ENCODE peak calls at places on chromosomes 2 and 18, in five cellular contexts. R is HCT116; S is CD8-positive, alpha-beta memory T cell; X is left lung; G is right cardiac atrium. D is an unnamed sample.

GRCh38 chr2:17427401-17427800 is 90.8 kb downstream of the RAD51AP2 start:
- DNase-seq in R (no peak), S (no peak), X (no peak), G (no peak), D (no peak)

GRCh38 chr2:168438553-168438952 is 17.5 kb upstream of the CERS6 start:
- DNase-seq in R (no peak), S (no peak), X (no peak), G (no peak), D (no peak)

GRCh38 chr2:158529379-158530110 is 72.8 kb downstream of the PKP4 start:
- DNase-seq in R (no peak), S (no peak), X (no peak), G (no peak), D (no peak)

GRCh38 chr2:200040251-200040650 is 84.9 kb downstream of the MAIP1 start:
- DNase-seq in R (no peak), S (no peak), X (no peak), G (no peak), D (no peak)

GRCh38 chr2:33660416-33661118 is 61.5 kb upstream of the FAM98A start:
- DNase-seq in R (no peak), S (no peak), X (no peak), G (no peak), D (no peak)

GRCh38 chr2:175684466-175684865 is 317.6 kb downstream of the LNPK start:
- DNase-seq in R (no peak), S (no peak), X (no peak), G (no peak), D (no peak)

GRCh38 chr18:13302611-13303267 is 84.2 kb downstream of the LDLRAD4 start:
- DNase-seq in R (no peak), S (no peak), X (no peak), G (no peak), D (no peak)

GRCh38 chr2:231930601-231931281 is 4.5 kb upstream of the NPPC start:
- DNase-seq in R (no peak), S (no peak), X (no peak), G (peak), D (no peak)

GRCh38 chr2:96105994-96106393 is 10.4 kb downstream of the ADRA2B start:
- DNase-seq in R (no peak), S (no peak), X (no peak), G (no peak), D (no peak)

GRCh38 chr2:106160786-106161261 is 33.3 kb downstream of the UXS1 start:
- DNase-seq in R (no peak), S (peak), X (no peak), G (no peak), D (no peak)

GRCh38 chr2:28439763-28440162 is 47.1 kb downstream of the FOSL2 start:
- DNase-seq in R (no peak), S (no peak), X (no peak), G (peak), D (no peak)

GRCh38 chr2:99638791-99639190 is 149.0 kb upstream of the REV1 start:
- DNase-seq in R (no peak), S (no peak), X (no peak), G (no peak), D (no peak)

GRCh38 chr2:50396301-50396637 is 635.7 kb downstream of the NRXN1 start:
- DNase-seq in R (no peak), S (no peak), X (no peak), G (no peak), D (no peak)

GRCh38 chr2:27203741-27204140 is 8.1 kb upstream of the ATRAID start:
- DNase-seq in R (no peak), S (no peak), X (no peak), G (no peak), D (no peak)

GRCh38 chr2:57497489-57498096 is 549.0 kb upstream of the VRK2 start:
- DNase-seq in R (peak), S (no peak), X (no peak), G (peak), D (no peak)

GRCh38 chr2:45729753-45730512 is 78.5 kb downstream of the PRKCE start:
- DNase-seq in R (peak), S (no peak), X (no peak), G (no peak), D (no peak)

GRCh38 chr2:25617948-25618646 is 55.3 kb downstream of the DTNB start:
- DNase-seq in R (no peak), S (no peak), X (no peak), G (no peak), D (peak)

GRCh38 chr2:121532347-121532766 is 1.7 kb downstream of the RNU4ATAC start:
- DNase-seq in R (no peak), S (no peak), X (no peak), G (no peak), D (no peak)

GRCh38 chr2:197145471-197146056 is 165.0 kb downstream of the ANKRD44 start:
- DNase-seq in R (no peak), S (peak), X (no peak), G (no peak), D (no peak)

GRCh38 chr2:38932586-38932985 is 42.9 kb downstream of the ARHGEF33 start:
- DNase-seq in R (no peak), S (no peak), X (no peak), G (no peak), D (no peak)

DNA sequence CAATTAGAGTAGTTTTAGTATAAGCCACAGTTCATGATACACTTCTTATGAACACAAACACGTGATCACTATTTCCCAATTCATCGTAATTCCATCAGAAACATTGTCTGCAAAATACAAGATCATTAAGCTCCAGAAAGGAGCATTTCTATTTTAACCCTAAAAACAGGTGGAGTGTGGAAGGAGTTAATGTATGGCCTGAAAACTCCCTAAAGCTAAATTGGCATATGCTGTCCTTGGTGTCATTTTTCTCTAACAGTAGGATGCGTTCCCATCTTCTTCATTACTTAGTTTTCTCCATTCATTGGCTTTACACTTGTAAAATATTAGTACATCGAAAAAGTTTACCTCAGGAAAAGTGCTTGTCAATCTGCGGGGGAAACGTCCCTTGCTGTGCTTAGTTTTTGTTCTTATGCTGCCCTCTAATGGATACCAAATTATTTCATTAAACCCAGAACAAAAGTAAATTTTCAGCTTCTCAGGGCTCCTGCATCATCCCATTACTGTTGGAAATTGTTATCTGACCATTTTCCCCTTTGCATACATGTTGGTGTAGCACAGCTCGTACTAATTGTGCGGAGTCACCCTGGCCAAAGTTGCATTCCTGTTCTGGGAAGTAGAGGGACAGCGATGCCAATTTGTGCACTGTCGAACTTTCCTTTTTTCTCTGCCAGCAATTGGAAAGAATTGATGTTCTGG is 153.4 kb downstream of the GPD2 start:
- DNase-seq in R (peak), S (peak), X (no peak), G (peak), D (no peak)
- H3K27ac ChIP-seq in R (no peak), S (no peak), X (no peak), G (no peak), D (no peak)

GRCh38 chr18:9617006-9617542 is 2.7 kb upstream of the PPP4R1 start:
- DNase-seq in R (no peak), S (no peak), X (no peak), G (no peak), D (no peak)

GRCh38 chr18:9619056-9619455 is 4.7 kb upstream of the PPP4R1 start:
- DNase-seq in R (no peak), S (no peak), X (no peak), G (no peak), D (no peak)

GRCh38 chr18:9615973-9616559 is 1.7 kb upstream of the PPP4R1 start:
- DNase-seq in R (no peak), S (no peak), X (no peak), G (no peak), D (no peak)

GRCh38 chr18:9619990-9620389 is 5.6 kb upstream of the PPP4R1 start:
- DNase-seq in R (no peak), S (no peak), X (no peak), G (peak), D (peak)

DNA sequence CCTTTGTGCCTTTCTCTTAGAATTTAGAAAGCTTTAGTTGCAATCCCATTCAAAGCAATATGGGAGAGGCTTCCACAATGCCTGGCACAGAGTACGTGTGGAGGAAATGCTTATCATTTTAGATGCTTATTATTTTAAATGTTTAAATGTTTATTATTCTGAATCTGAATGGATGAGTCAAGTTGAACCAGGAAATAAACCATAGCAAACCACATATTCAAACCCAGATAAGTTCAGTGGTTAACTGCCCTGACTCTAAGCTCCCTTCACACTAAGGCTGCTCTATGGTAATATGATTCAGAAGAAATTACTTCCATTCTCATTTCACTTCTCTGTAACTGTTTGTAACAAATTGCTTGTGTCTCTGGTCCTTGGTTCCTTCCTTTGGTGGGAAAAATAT is 5.2 kb upstream of the PPP4R1 start:
- DNase-seq in R (no peak), S (no peak), X (no peak), G (no peak), D (no peak)
- H3K27ac ChIP-seq in R (no peak), S (no peak), X (peak), G (no peak), D (peak)

GRCh38 chr2:219542931-219543595 is 546 bp downstream of the CHPF start:
- DNase-seq in R (no peak), S (no peak), X (no peak), G (no peak), D (no peak)
- H3K27ac ChIP-seq in R (peak), S (peak), X (peak), G (peak), D (peak)

GRCh38 chr2:113705982-113706523 is 50.4 kb downstream of the SLC35F5 start:
- DNase-seq in R (no peak), S (no peak), X (no peak), G (peak), D (no peak)
- H3K27ac ChIP-seq in R (no peak), S (no peak), X (no peak), G (no peak), D (no peak)

GRCh38 chr2:239292956-239293355 is 107.9 kb downstream of the HDAC4 start:
- DNase-seq in R (no peak), S (no peak), X (no peak), G (peak), D (no peak)
- H3K27ac ChIP-seq in R (no peak), S (no peak), X (no peak), G (no peak), D (no peak)

GRCh38 chr2:10332402-10333246 is 29.9 kb downstream of the HPCAL1 start:
- DNase-seq in R (no peak), S (no peak), X (peak), G (no peak), D (no peak)

GRCh38 chr2:10331702-10332401 is 29.1 kb downstream of the HPCAL1 start:
- DNase-seq in R (no peak), S (peak), X (no peak), G (no peak), D (no peak)

GRCh38 chr2:10330700-10331032 is 28.0 kb downstream of the HPCAL1 start:
- DNase-seq in R (no peak), S (no peak), X (no peak), G (no peak), D (no peak)

GRCh38 chr2:10329880-10330699 is 27.4 kb downstream of the HPCAL1 start:
- DNase-seq in R (no peak), S (peak), X (no peak), G (no peak), D (no peak)

GRCh38 chr2:10331033-10331701 is 28.5 kb downstream of the HPCAL1 start:
- DNase-seq in R (peak), S (peak), X (peak), G (peak), D (peak)
- H3K27ac ChIP-seq in R (peak), S (peak), X (peak), G (peak), D (no peak)

GRCh38 chr2:111701798-111702118 is 182.2 kb downstream of the ANAPC1 start:
- DNase-seq in R (no peak), S (no peak), X (no peak), G (no peak), D (peak)
- H3K27ac ChIP-seq in R (no peak), S (no peak), X (peak), G (no peak), D (no peak)

GRCh38 chr18:49561127-49561376 is 805 bp upstream of the LIPG start:
- DNase-seq in R (no peak), S (no peak), X (no peak), G (peak), D (no peak)
- H3K27ac ChIP-seq in R (no peak), S (no peak), X (no peak), G (no peak), D (no peak)